ENCODE peak calls at places on chromosomes 5 and 9, in six cellular contexts. E is LNCaP clone FGC; L is CD4-positive, alpha-beta T cell; S is colonic mucosa; H is H9; O is bronchial epithelial cell. N is an unnamed sample.

GRCh38 chr5:140969880-140970279 is 3.6 kb downstream of the PCDHAC2 start:
- DNase-seq in E (no peak), L (no peak), S (no peak), H (no peak), O (no peak), N (no peak)

GRCh38 chr5:58773744-58774441 is 191.0 kb downstream of the RAB3C start:
- DNase-seq in E (peak; percentile 19), L (no peak), S (no peak), H (no peak), O (no peak), N (no peak)

GRCh38 chr9:93578844-93579243 is 2.5 kb downstream of the PHF2 start:
- DNase-seq in E (no peak), L (no peak), S (no peak), H (no peak), O (no peak), N (no peak)

GRCh38 chr5:109653042-109653441 is 36.7 kb upstream of the MAN2A1 start:
- DNase-seq in E (no peak), L (no peak), S (no peak), H (no peak), O (no peak), N (no peak)

GRCh38 chr5:66829826-66830225 is 233.6 kb downstream of the MAST4 start:
- DNase-seq in E (no peak), L (no peak), S (no peak), H (no peak), O (peak; percentile 90), N (peak; percentile 24)

GRCh38 chr5:173513521-173513991 is 102.9 kb downstream of the BOD1 start:
- DNase-seq in E (no peak), L (no peak), S (no peak), H (no peak), O (no peak), N (peak; percentile 60)

GRCh38 chr5:6461793-6462650 is 13.4 kb downstream of the UBE2QL1 start:
- DNase-seq in E (no peak), L (no peak), S (no peak), H (no peak), O (no peak), N (no peak)

GRCh38 chr5:71891856-71892255 is 172.8 kb downstream of the CARTPT start:
- DNase-seq in E (no peak), L (no peak), S (no peak), H (peak; percentile 61), O (peak; percentile 37), N (peak; percentile 38)

GRCh38 chr5:112642885-112643284 is 94.8 kb upstream of the APC start:
- DNase-seq in E (no peak), L (no peak), S (no peak), H (no peak), O (no peak), N (no peak)

GRCh38 chr5:422323-423232 is 20.4 kb upstream of the EXOC3 start:
- DNase-seq in E (no peak), L (no peak), S (no peak), H (no peak), O (no peak), N (no peak)

GRCh38 chr5:636951-637350 is 24.8 kb downstream of the CEP72 start:
- DNase-seq in E (no peak), L (no peak), S (peak; percentile 10), H (no peak), O (no peak), N (no peak)

GRCh38 chr9:116800885-116801284 is 113.8 kb downstream of the TRIM32 start:
- DNase-seq in E (no peak), L (no peak), S (no peak), H (peak; percentile 50), O (no peak), N (no peak)

GRCh38 chr9:115694014-115694413 is 459.6 kb upstream of the PAPPA start:
- DNase-seq in E (no peak), L (no peak), S (no peak), H (peak; percentile 49), O (peak; percentile 67), N (peak; percentile 88)

GRCh38 chr9:27590636-27591035 is 17.4 kb upstream of the C9orf72 start:
- DNase-seq in E (no peak), L (no peak), S (no peak), H (no peak), O (peak; percentile 58), N (no peak)

GRCh38 chr5:161263186-161263585 is 283.3 kb downstream of the GABRB2 start:
- DNase-seq in E (no peak), L (no peak), S (no peak), H (no peak), O (no peak), N (no peak)
- TF ChIP-seq CTCF in E (no peak), L (no peak), S (no peak), H (no peak), O (no peak), N (no peak)

DNA sequence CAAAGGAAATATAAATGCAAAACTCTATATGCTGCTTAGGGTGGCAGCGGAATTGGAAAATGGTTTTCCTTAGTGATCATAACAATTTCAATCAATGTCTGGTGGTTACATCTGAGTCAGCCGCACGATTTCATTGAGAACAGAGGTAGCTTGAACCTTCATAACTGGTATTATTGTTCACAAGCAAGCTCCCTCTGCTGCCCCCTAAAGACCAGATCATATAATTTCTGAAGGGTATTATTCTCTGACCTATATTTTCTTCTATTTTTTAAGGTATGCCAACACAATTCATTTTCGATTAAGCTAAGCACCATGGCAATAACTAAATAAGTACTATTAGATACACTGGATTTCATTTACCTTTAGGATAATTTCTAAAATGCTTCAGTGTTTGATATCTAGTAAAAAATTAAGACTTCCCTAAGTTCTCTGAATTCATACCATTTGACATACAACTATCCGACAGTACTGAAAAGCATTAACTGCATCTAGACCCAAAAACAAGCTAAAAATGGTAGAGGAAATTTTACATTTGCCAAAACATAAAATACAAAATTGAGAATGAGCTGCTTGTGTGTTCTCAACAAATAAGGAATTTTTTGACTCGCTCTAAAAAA is 181.1 kb upstream of the SPEF2 start:
- DNase-seq in E (no peak), L (no peak), S (peak; percentile 38), H (no peak), O (peak; percentile 27), N (peak; percentile 9)
- TF ChIP-seq CTCF in E (peak; percentile 57), L (no peak), S (peak; percentile 65), H (peak; percentile 73), O (peak; percentile 41), N (peak; percentile 59)

GRCh38 chr5:103490340-103490739 is 72.2 kb downstream of the NUDT12 start:
- DNase-seq in E (no peak), L (no peak), S (no peak), H (no peak), O (no peak), N (no peak)

GRCh38 chr5:103487822-103488493 is 74.6 kb downstream of the NUDT12 start:
- DNase-seq in E (no peak), L (no peak), S (no peak), H (no peak), O (peak; percentile 18), N (no peak)

GRCh38 chr5:103489293-103489692 is 73.3 kb downstream of the NUDT12 start:
- DNase-seq in E (no peak), L (no peak), S (no peak), H (no peak), O (no peak), N (no peak)

GRCh38 chr5:103487253-103487652 is 75.3 kb downstream of the NUDT12 start:
- DNase-seq in E (no peak), L (no peak), S (no peak), H (no peak), O (no peak), N (no peak)
- TF ChIP-seq CTCF in E (no peak), L (no peak), S (no peak), H (no peak), O (no peak), N (peak; percentile 12)

DNA sequence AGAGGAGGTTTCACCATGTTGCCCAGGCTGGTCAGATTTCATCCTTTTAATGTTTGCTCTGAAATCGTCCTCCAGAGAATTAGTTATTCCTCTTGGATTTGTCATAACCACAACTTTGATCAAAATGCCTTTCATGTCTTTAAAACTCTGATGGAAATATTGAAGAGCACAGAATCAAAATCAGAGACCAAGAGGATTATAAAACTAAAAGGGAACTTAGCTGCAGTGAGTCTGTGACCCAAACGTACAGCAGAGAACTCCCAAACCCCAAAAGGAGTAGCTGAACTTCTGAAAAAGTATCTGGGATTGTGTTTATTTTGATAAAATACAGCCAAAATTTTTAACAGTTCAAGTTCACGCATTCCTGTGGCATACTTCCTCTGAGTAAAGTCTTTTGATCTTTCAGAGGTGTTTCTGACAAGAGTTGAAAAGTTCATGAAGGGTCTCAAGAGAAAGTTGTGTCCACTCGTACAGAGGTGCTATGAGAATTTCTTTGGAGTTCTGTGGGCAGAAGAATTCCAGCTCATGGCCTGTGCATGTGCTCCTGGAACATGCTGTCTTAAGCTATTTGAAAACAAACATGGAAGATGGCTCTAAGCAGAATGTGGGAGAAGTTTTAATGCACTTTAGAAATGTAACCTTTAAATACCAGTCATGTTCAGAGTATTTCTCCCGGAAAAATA is 124.0 kb downstream of the ESM1 start:
- DNase-seq in E (no peak), L (no peak), S (no peak), H (no peak), O (no peak), N (peak; percentile 21)
- TF ChIP-seq CTCF in E (no peak), L (no peak), S (no peak), H (no peak), O (no peak), N (no peak)

DNA sequence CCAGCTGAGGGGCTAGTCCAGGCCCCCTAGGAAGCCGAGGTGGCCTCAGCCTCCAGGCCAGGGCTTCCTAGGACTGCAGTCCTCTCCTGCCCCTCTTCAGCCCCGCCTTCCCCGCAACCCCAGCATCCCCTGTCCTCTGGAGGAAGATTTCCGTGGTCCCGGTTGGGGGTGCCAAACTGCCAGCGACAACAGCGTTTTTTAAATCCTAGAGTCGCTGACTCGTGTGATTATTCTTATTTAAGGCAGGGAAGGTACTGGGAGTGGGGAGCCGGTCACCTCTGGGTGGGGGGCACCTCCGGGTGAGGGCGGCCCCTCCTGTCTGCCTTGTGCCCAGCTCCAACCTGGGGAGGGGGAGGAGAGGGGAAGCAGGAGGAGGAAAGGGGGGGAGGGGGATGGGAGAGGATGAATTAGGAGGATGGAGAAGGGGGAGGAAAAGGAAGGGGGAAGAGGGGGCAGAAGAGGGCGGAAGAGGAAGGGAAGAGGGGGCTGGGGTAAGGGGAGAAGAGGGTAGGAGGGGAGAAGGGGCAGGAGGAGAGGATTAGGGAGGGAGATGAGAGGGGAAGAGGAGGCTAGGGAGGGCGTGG is 173.1 kb upstream of the IER5L start:
- DNase-seq in E (no peak), L (no peak), S (peak; percentile 40), H (peak; percentile 83), O (no peak), N (no peak)
- TF ChIP-seq CTCF in E (no peak), L (no peak), S (no peak), H (no peak), O (no peak), N (no peak)

GRCh38 chr9:123073441-123073840 is 40.0 kb downstream of the GPR21 start:
- DNase-seq in E (no peak), L (no peak), S (no peak), H (no peak), O (no peak), N (no peak)
- TF ChIP-seq CTCF in E (no peak), L (no peak), S (no peak), H (no peak), O (no peak), N (no peak)

N was measured in brain microvascular endothelial cell.